ENCODE peak calls at places on chromosomes 13 and 19, in five cellular contexts. L is neuronal stem cell, V is mesendoderm, C is H1, S is IMR-90. O is an unnamed sample.

GRCh38 chr13:39253774-39254173 is 215.5 kb downstream of the NHLRC3 start:
- DNase-seq in L (no peak), V (no peak), S (peak), C (no peak), O (peak)

GRCh38 chr13:105642511-105642958 is 892.9 kb downstream of the EFNB2 start:
- DNase-seq in L (no peak), V (no peak), C (no peak), S (peak), O (peak)

GRCh38 chr19:42442833-42443232 is at the start of gene CXCL17:
- DNase-seq in S (no peak), C (no peak), L (no peak), V (no peak), O (no peak)

GRCh38 chr13:106566682-106567420 is 1.1 kb downstream of the ARGLU1 start:
- DNase-seq in C (no peak), V (peak), S (peak), L (no peak), O (peak)

GRCh38 chr19:5850743-5851293 is 431 bp downstream of the FUT3 start:
- DNase-seq in C (no peak), L (no peak), S (peak), V (no peak), O (no peak)

GRCh38 chr19:19064811-19065745 is 1.3 kb downstream of the SLC25A42 start:
- DNase-seq in L (no peak), C (no peak), V (no peak), S (no peak), O (peak)

GRCh38 chr19:2428027-2428690 is 773 bp upstream of the TIMM13 start:
- DNase-seq in L (no peak), C (peak), V (peak), S (peak), O (no peak)

GRCh38 chr13:74191036-74191809 is 57.0 kb upstream of the KLF12 start:
- DNase-seq in C (no peak), S (peak), V (no peak), L (peak), O (no peak)

GRCh38 chr13:107812013-107812412 is 403.3 kb downstream of the LIG4 start:
- DNase-seq in S (no peak), C (no peak), L (no peak), V (no peak), O (no peak)

GRCh38 chr19:18500376-18500775 is 21.5 kb downstream of the ELL start:
- DNase-seq in V (no peak), S (no peak), C (no peak), L (no peak), O (no peak)

GRCh38 chr13:92589955-92590354 is 636.7 kb upstream of the GPC6 start:
- DNase-seq in V (no peak), C (no peak), L (no peak), S (no peak), O (no peak)

GRCh38 chr19:18426416-18426767 is 7.2 kb downstream of the SSBP4 start:
- DNase-seq in S (no peak), C (no peak), V (no peak), L (no peak), O (no peak)

GRCh38 chr13:34678154-34678553 is 263.9 kb upstream of the NBEA start:
- DNase-seq in S (no peak), V (no peak), C (no peak), L (no peak), O (peak)

GRCh38 chr19:55132453-55133129 is 15.2 kb upstream of the PPP1R12C start:
- DNase-seq in L (no peak), S (no peak), V (no peak), C (no peak), O (peak)

GRCh38 chr13:47215741-47216140 is 318.9 kb upstream of the HTR2A start:
- DNase-seq in C (no peak), L (no peak), V (peak), S (peak), O (peak)

GRCh38 chr13:30863796-30864195 is 42.3 kb upstream of the MEDAG start:
- DNase-seq in V (peak), C (no peak), L (no peak), S (no peak), O (no peak)

GRCh38 chr19:33248954-33249613 is 23.4 kb upstream of the SLC7A10 start:
- DNase-seq in C (no peak), L (no peak), V (peak), S (no peak), O (peak)

GRCh38 chr19:50772408-50773311 is 2.4 kb downstream of the GPR32 start:
- DNase-seq in C (no peak), L (no peak), S (peak), V (no peak), O (peak)

GRCh38 chr19:19120308-19121156 is 17.7 kb downstream of the TMEM161A start:
- DNase-seq in V (peak), S (peak), C (peak), L (peak), O (peak)

GRCh38 chr13:24288870-24289269 is 20.5 kb upstream of the C1QTNF9 start:
- DNase-seq in L (no peak), C (no peak), V (no peak), S (peak), O (no peak)

GRCh38 chr13:46386996-46387851 is at the start of gene RUBCNL:
- DNase-seq in L (peak), S (no peak), C (peak), V (peak), O (peak)

GRCh38 chr13:24264976-24265375 is 44.4 kb upstream of the C1QTNF9 start:
- DNase-seq in V (no peak), L (no peak), S (no peak), C (no peak), O (no peak)

GRCh38 chr13:30376426-30377311 is 45.6 kb upstream of the UBE2L5 start:
- DNase-seq in S (no peak), C (no peak), L (no peak), V (no peak), O (no peak)

GRCh38 chr13:85469320-85469719 is 329.9 kb downstream of the SLITRK6 start:
- DNase-seq in C (no peak), S (no peak), V (no peak), L (no peak), O (no peak)

GRCh38 chr19:18479964-18480723 is 41.7 kb downstream of the ELL start:
- DNase-seq in L (no peak), V (no peak), S (peak), C (no peak), O (peak)

GRCh38 chr13:28530729-28531194 is 35.8 kb upstream of the FLT1 start:
- DNase-seq in C (no peak), V (no peak), L (no peak), S (no peak), O (no peak)

GRCh38 chr13:40402931-40403412 is 263.5 kb downstream of the FOXO1 start:
- DNase-seq in V (peak), L (no peak), C (no peak), S (peak), O (peak)

GRCh38 chr13:47085346-47085745 is 188.5 kb upstream of the HTR2A start:
- DNase-seq in L (no peak), C (no peak), V (no peak), S (peak), O (no peak)

GRCh38 chr13:98664047-98664446 is 87.1 kb upstream of the STK24 start:
- DNase-seq in S (peak), L (no peak), C (no peak), V (peak), O (peak)

GRCh38 chr13:78632956-78633355 is 26.0 kb downstream of the OBI1 start:
- DNase-seq in S (no peak), C (no peak), L (no peak), V (no peak), O (no peak)

GRCh38 chr13:74052402-74052928 is 81.7 kb downstream of the KLF12 start:
- DNase-seq in C (no peak), S (no peak), V (peak), L (no peak), O (no peak)

GRCh38 chr19:7874857-7875393 is 735 bp upstream of the PRR36 start:
- DNase-seq in C (no peak), S (no peak), V (no peak), L (no peak), O (no peak)

GRCh38 chr13:37109080-37109678 is 3.7 kb upstream of the CSNK1A1L start:
- DNase-seq in L (peak), C (no peak), S (peak), V (peak), O (peak)

GRCh38 chr19:50558449-50558848 is 9.8 kb downstream of the LRRC4B start:
- DNase-seq in S (no peak), V (no peak), L (no peak), C (no peak), O (no peak)

GRCh38 chr13:77555246-77555645 is 19.7 kb downstream of the SCEL start:
- DNase-seq in V (no peak), S (no peak), L (no peak), C (no peak), O (no peak)

GRCh38 chr13:76389321-76389720 is 496.9 kb downstream of the KCTD12 start:
- DNase-seq in V (no peak), C (no peak), L (no peak), S (no peak), O (no peak)

GRCh38 chr13:82661126-82661525 is 1221.1 kb downstream of the SLITRK1 start:
- DNase-seq in V (peak), L (no peak), S (no peak), C (no peak), O (no peak)

GRCh38 chr19:4531562-4532165 is 3.4 kb downstream of the PLIN5 start:
- DNase-seq in S (no peak), C (no peak), V (no peak), L (no peak), O (no peak)
- H4K8ac ChIP-seq in S (no peak), C (no peak), V (no peak), L (no peak), O (no peak)

GRCh38 chr13:102772042-102772425 is 1.6 kb downstream of the TEX30 start:
- DNase-seq in L (no peak), S (no peak), V (no peak), C (no peak), O (no peak)

GRCh38 chr13:102771298-102772041 is 2.1 kb downstream of the TEX30 start:
- DNase-seq in V (no peak), L (no peak), S (no peak), C (no peak), O (no peak)

GRCh38 chr13:102773441-102774209 is at the start of gene TEX30:
- DNase-seq in L (peak), S (peak), C (peak), V (peak), O (peak)

GRCh38 chr13:102774596-102775375 is 1.2 kb upstream of the TEX30 start:
- DNase-seq in S (no peak), L (no peak), C (no peak), V (peak), O (no peak)

DNA sequence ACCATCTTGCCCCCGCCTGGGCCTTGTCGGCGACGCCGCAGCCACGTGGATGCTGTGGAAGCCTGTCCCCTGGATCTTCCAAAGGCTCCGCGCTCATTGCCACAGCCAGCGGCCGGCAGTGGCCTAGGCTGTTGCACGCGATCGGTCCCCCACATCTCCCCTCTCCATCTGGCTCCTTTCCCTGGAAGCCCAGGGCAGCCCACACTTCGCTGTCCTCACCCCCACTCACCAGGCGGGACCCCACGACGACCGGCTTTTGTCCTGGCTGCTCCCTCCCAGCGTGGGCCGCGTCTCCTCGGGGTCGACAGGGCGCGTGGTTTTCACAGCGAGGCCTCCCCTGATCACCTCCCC is 599 bp upstream of the TEX30 start:
- DNase-seq in V (no peak), C (no peak), S (no peak), L (no peak), O (no peak)
- H4K8ac ChIP-seq in V (no peak), C (peak), S (peak), L (peak), O (peak)

DNA sequence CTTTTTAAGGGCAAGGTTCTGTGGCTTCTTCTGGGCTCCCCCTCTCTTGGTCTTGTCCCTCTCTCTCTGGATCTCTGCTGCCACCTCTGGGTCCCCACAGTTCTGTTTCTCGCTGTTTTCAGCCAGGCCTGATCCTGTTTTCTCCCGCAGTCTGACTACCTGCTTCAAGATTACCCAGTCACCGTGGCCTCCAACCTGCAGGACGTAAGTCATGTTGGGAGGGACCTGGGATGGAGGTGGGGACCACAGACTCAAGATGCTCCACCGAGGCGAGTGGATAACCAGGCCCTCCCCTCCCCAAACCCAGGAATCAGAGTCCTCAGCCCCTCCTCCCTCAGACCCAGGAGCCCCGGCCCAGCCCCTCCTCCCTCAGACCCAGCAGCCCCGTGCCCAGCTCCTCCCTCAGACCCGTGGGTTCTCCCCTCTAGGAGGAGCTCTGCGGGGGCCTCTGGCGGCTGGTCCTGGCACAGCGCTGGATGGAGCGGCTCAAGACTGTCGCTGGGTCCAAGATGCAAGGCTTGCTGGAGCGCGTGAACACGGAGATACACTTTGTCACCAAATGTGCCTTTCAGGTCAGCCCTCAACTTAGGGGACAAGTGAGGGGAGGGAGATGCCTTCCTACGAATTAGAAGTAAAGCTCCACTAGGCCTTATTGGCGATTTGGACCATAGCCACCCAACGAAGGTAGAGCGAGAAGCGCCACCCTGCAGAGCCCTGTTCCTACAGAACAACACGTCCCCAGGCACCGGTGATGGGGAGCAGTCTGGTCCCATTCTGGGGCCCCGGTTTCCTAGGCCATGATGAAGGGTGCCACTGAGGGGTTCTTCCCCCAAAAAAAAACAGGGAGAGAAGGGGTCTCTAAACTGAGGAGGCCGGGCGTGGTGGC is 2.2 kb downstream of the FLT3LG start:
- DNase-seq in C (peak), S (no peak), V (peak), L (peak), O (peak)
- H4K8ac ChIP-seq in C (peak), S (no peak), V (no peak), L (peak), O (no peak)

GRCh38 chr19:45862564-45863334 is at the start of gene SYMPK:
- DNase-seq in L (peak), V (peak), C (peak), S (peak), O (peak)

GRCh38 chr19:45863335-45863839 is 440 bp upstream of the SYMPK start:
- DNase-seq in L (no peak), S (no peak), V (no peak), C (no peak), O (no peak)

GRCh38 chr19:45865269-45865948 is 1.3 kb downstream of the FOXA3 start:
- DNase-seq in C (peak), L (no peak), V (no peak), S (no peak), O (no peak)

GRCh38 chr19:45864629-45865082 is 530 bp downstream of the FOXA3 start:
- DNase-seq in L (no peak), V (no peak), S (no peak), C (peak), O (no peak)

GRCh38 chr19:45863840-45864628 is at the start of gene FOXA3:
- DNase-seq in V (peak), S (peak), C (peak), L (no peak), O (peak)
- H4K8ac ChIP-seq in V (peak), S (peak), C (peak), L (peak), O (peak)

GRCh38 chr19:1274081-1274851 is 1.1 kb upstream of the FAM174C start:
- DNase-seq in C (no peak), V (no peak), S (no peak), L (no peak), O (peak)
- H4K8ac ChIP-seq in C (peak), V (no peak), S (peak), L (no peak), O (peak)

GRCh38 chr19:953501-954271 is 27.9 kb downstream of the ARID3A start:
- DNase-seq in V (peak), L (no peak), S (no peak), C (no peak), O (no peak)

GRCh38 chr19:954272-954671 is 28.4 kb downstream of the ARID3A start:
- DNase-seq in C (no peak), V (peak), L (no peak), S (no peak), O (no peak)

GRCh38 chr19:952680-953500 is 27.1 kb downstream of the ARID3A start:
- DNase-seq in L (no peak), S (no peak), C (no peak), V (peak), O (peak)

GRCh38 chr19:950352-951066 is 24.7 kb downstream of the ARID3A start:
- DNase-seq in V (no peak), C (no peak), L (no peak), S (no peak), O (no peak)

DNA sequence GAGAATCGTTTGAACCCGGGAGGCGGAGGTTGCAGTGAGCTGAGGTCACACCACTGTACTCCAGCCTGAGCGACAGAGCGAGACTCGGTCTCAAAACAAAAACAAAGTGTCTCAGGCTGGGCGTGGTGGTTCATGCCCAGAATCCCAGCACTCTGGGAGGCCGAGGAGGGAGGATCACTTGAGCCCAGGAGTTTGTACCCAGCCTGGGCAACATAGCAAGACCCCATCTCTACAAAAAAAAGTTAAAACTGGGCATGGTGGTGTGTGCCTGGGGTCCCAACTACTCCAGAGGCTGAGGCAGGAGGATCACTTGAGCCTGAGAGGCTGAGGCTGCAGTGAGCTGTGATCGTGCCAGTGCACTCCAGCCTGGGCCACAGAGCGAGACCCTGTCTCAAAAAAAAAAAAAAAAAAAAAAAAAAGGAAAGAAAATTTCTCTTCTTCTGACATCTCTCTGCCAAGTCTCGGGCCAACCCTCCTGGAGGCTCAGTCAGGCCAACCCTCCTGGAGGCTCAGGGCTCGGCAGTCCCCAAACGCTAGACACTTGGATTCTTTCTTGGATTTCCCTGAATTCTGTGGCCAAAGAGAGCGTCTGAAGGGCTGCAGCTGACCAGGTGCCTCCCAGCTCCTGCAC is 26.3 kb downstream of the ARID3A start:
- DNase-seq in S (no peak), C (no peak), L (no peak), V (peak), O (no peak)
- H4K8ac ChIP-seq in S (peak), C (peak), L (no peak), V (peak), O (peak)

GRCh38 chr19:16778796-16779411 is 50.3 kb upstream of the SIN3B start:
- DNase-seq in V (peak), S (peak), L (peak), C (peak), O (peak)
- H4K8ac ChIP-seq in V (no peak), S (no peak), L (no peak), C (no peak), O (no peak)

DNA sequence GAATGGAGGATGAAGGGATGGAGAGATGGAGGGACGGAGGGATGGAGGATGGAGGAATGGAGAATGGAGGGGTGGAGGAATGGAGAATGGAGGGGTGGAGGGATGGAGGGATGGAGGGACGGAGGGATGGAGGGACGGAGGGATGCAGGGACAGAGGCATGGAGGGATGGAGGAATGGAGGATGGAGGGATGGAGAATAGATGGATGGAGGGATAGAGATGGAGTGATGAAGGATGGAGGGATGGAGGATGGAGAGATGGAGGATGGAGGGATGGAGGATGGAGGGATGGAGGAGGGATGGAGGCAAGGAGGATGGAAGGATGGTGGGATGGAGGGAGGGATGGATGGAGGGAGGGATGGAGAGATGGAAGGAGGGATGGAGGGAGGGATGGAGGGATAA is 22.1 kb downstream of the PIP5K1C start:
- DNase-seq in V (no peak), S (no peak), C (no peak), L (no peak), O (no peak)
- H4K8ac ChIP-seq in V (no peak), S (no peak), C (no peak), L (no peak), O (no peak)

O was measured in trophoblast cell.